ENCODE peak calls at places on chromosome X, in six cellular contexts. B is cerebellar cortex; D is activated CD4-positive, alpha-beta T cell treated with anti-CD3 and anti-CD28 coated beads, Interleukin-2, amount 50 U/mL, for 1 hour; U is PC-3; V is mucosa of descending colon; H is ELR. Q is an unnamed sample.

GRCh38 chrX:97446298-97446882 is 562.7 kb downstream of the RPA4 start:
- DNase-seq in D (no peak), H (peak; percentile 26), V (no peak), U (peak; percentile 38), B (no peak), Q (no peak)

GRCh38 chrX:153906126-153906917 is 1.8 kb downstream of the AVPR2 start:
- DNase-seq in H (no peak), V (no peak), B (no peak), D (no peak), U (no peak), Q (no peak)

GRCh38 chrX:106906361-106906760 is 3.2 kb upstream of the RIPPLY1 start:
- DNase-seq in H (no peak), D (no peak), U (no peak), V (no peak), B (no peak), Q (no peak)

GRCh38 chrX:128891554-128891953 is 631.7 kb downstream of the SMARCA1 start:
- DNase-seq in U (no peak), D (no peak), V (no peak), H (no peak), B (no peak), Q (no peak)

GRCh38 chrX:115912372-115912897 is 258.1 kb upstream of the AGTR2 start:
- DNase-seq in U (peak; percentile 5), H (no peak), D (no peak), V (no peak), B (no peak), Q (no peak)

GRCh38 chrX:15877380-15877779 is 22.8 kb upstream of the AP1S2 start:
- DNase-seq in V (no peak), D (no peak), U (peak; percentile 22), H (peak; percentile 33), B (no peak), Q (no peak)

GRCh38 chrX:21802054-21802660 is 37.3 kb upstream of the MBTPS2 start:
- DNase-seq in H (no peak), U (no peak), B (no peak), V (no peak), D (no peak), Q (no peak)

GRCh38 chrX:147838465-147839131 is 73.1 kb upstream of the FMR1 start:
- DNase-seq in H (peak; percentile 0), B (no peak), U (no peak), D (no peak), V (no peak), Q (no peak)

GRCh38 chrX:152991123-152991522 is 2.8 kb downstream of the PNMA5 start:
- DNase-seq in D (no peak), B (no peak), U (no peak), H (no peak), V (no peak), Q (no peak)

GRCh38 chrX:13194291-13195103 is 125.4 kb downstream of the ATXN3L start:
- DNase-seq in B (no peak), H (no peak), D (no peak), V (no peak), U (peak; percentile 70), Q (no peak)

GRCh38 chrX:129875669-129876068 is 30.3 kb upstream of the UTP14A start:
- DNase-seq in H (peak; percentile 80), D (no peak), U (peak; percentile 60), B (no peak), V (no peak), Q (no peak)